ENCODE peak calls at places on chromosomes 6 and 20, in nine cellular contexts. One of them, this sample, is unnamed.

GRCh38 chr20:43774754-43775153 is 48.0 kb upstream of the GTSF1L start:
- DNase-seq in tibial artery: no peak
- DNase-seq in BE2C: no peak
- DNase-seq in lower leg skin: peak; percentile 20
- DNase-seq in fibroblast of villous mesenchyme: no peak
- DNase-seq in lung: no peak
- DNase-seq in fibroblast of mammary gland: no peak
- DNase-seq in hepatocyte: no peak
- DNase-seq in CD8-positive, alpha-beta T cell: no peak
- DNase-seq in this sample: no peak

GRCh38 chr6:97069363-97069762 is 144.8 kb downstream of the KLHL32 start:
- DNase-seq in lung: no peak
- DNase-seq in lower leg skin: no peak
- DNase-seq in CD8-positive, alpha-beta T cell: no peak
- DNase-seq in hepatocyte: no peak
- DNase-seq in fibroblast of mammary gland: no peak
- DNase-seq in BE2C: no peak
- DNase-seq in fibroblast of villous mesenchyme: no peak
- DNase-seq in tibial artery: no peak
- DNase-seq in this sample: no peak

GRCh38 chr6:43972179-43972914 is 154.9 kb downstream of the MRPL14 start:
- DNase-seq in fibroblast of villous mesenchyme: peak; percentile 30
- DNase-seq in lung: no peak
- DNase-seq in tibial artery: peak; percentile 76
- DNase-seq in BE2C: no peak
- DNase-seq in CD8-positive, alpha-beta T cell: no peak
- DNase-seq in fibroblast of mammary gland: peak; percentile 36
- DNase-seq in lower leg skin: peak; percentile 85
- DNase-seq in hepatocyte: no peak
- DNase-seq in this sample: peak; percentile 69

GRCh38 chr6:39521826-39522377 is 199.4 kb upstream of the KCNK16 start:
- DNase-seq in lung: no peak
- DNase-seq in hepatocyte: no peak
- DNase-seq in lower leg skin: no peak
- DNase-seq in fibroblast of villous mesenchyme: no peak
- DNase-seq in tibial artery: no peak
- DNase-seq in CD8-positive, alpha-beta T cell: no peak
- DNase-seq in BE2C: no peak
- DNase-seq in fibroblast of mammary gland: no peak
- DNase-seq in this sample: no peak

GRCh38 chr6:158149641-158150040 is 18.4 kb downstream of the SERAC1 start:
- DNase-seq in fibroblast of villous mesenchyme: peak; percentile 48
- DNase-seq in lower leg skin: no peak
- DNase-seq in lung: no peak
- DNase-seq in fibroblast of mammary gland: peak; percentile 86
- DNase-seq in tibial artery: no peak
- DNase-seq in CD8-positive, alpha-beta T cell: no peak
- DNase-seq in BE2C: no peak
- DNase-seq in hepatocyte: no peak
- DNase-seq in this sample: peak; percentile 91

GRCh38 chr20:43563429-43563828 is 4.6 kb downstream of the SGK2 start:
- DNase-seq in hepatocyte: no peak
- DNase-seq in fibroblast of mammary gland: peak; percentile 16
- DNase-seq in fibroblast of villous mesenchyme: peak; percentile 47
- DNase-seq in lower leg skin: no peak
- DNase-seq in CD8-positive, alpha-beta T cell: no peak
- DNase-seq in BE2C: no peak
- DNase-seq in tibial artery: no peak
- DNase-seq in lung: no peak
- DNase-seq in this sample: no peak

GRCh38 chr20:1619861-1620444 is at the start of gene SIRPB1:
- DNase-seq in lower leg skin: no peak
- DNase-seq in hepatocyte: peak; percentile 2
- DNase-seq in BE2C: no peak
- DNase-seq in fibroblast of villous mesenchyme: no peak
- DNase-seq in tibial artery: no peak
- DNase-seq in CD8-positive, alpha-beta T cell: no peak
- DNase-seq in fibroblast of mammary gland: no peak
- DNase-seq in lung: peak; percentile 32
- DNase-seq in this sample: no peak

GRCh38 chr20:64049060-64049886 is at the start of gene SOX18:
- DNase-seq in fibroblast of mammary gland: peak; percentile 19
- DNase-seq in hepatocyte: peak; percentile 69
- DNase-seq in BE2C: peak; percentile 71
- DNase-seq in CD8-positive, alpha-beta T cell: no peak
- DNase-seq in lower leg skin: no peak
- DNase-seq in lung: no peak
- DNase-seq in fibroblast of villous mesenchyme: peak; percentile 41
- DNase-seq in tibial artery: no peak
- DNase-seq in this sample: peak; percentile 53

GRCh38 chr6:41426888-41427641 is 91.7 kb downstream of the NCR2 start:
- DNase-seq in BE2C: no peak
- DNase-seq in CD8-positive, alpha-beta T cell: peak; percentile 33
- DNase-seq in lower leg skin: no peak
- DNase-seq in fibroblast of villous mesenchyme: no peak
- DNase-seq in tibial artery: no peak
- DNase-seq in lung: no peak
- DNase-seq in fibroblast of mammary gland: no peak
- DNase-seq in hepatocyte: no peak
- DNase-seq in this sample: no peak

GRCh38 chr6:41425511-41425910 is 90.1 kb downstream of the NCR2 start:
- DNase-seq in lung: no peak
- DNase-seq in lower leg skin: no peak
- DNase-seq in fibroblast of mammary gland: no peak
- DNase-seq in hepatocyte: no peak
- DNase-seq in tibial artery: no peak
- DNase-seq in CD8-positive, alpha-beta T cell: no peak
- DNase-seq in BE2C: no peak
- DNase-seq in fibroblast of villous mesenchyme: no peak
- DNase-seq in this sample: no peak

GRCh38 chr6:41427642-41428401 is 92.4 kb downstream of the NCR2 start:
- DNase-seq in lung: peak; percentile 54
- DNase-seq in fibroblast of mammary gland: no peak
- DNase-seq in CD8-positive, alpha-beta T cell: no peak
- DNase-seq in hepatocyte: peak; percentile 78
- DNase-seq in tibial artery: peak; percentile 75
- DNase-seq in BE2C: no peak
- DNase-seq in lower leg skin: no peak
- DNase-seq in fibroblast of villous mesenchyme: no peak
- DNase-seq in this sample: peak; percentile 25

GRCh38 chr6:41424370-41425058 is 89.1 kb downstream of the NCR2 start:
- DNase-seq in hepatocyte: peak; percentile 89
- DNase-seq in CD8-positive, alpha-beta T cell: peak; percentile 72
- DNase-seq in BE2C: peak; percentile 75
- DNase-seq in lower leg skin: peak; percentile 97
- DNase-seq in lung: peak; percentile 83
- DNase-seq in fibroblast of villous mesenchyme: peak; percentile 80
- DNase-seq in fibroblast of mammary gland: peak; percentile 74
- DNase-seq in tibial artery: peak; percentile 88
- DNase-seq in this sample: peak; percentile 71

GRCh38 chr6:41426438-41426851 is 91.0 kb downstream of the NCR2 start:
- DNase-seq in hepatocyte: peak; percentile 50
- DNase-seq in tibial artery: no peak
- DNase-seq in fibroblast of mammary gland: no peak
- DNase-seq in fibroblast of villous mesenchyme: peak; percentile 28
- DNase-seq in BE2C: no peak
- DNase-seq in lung: no peak
- DNase-seq in lower leg skin: no peak
- DNase-seq in CD8-positive, alpha-beta T cell: no peak
- DNase-seq in this sample: no peak
- H3K4me3 ChIP-seq in hepatocyte: no peak overlapping the region
- H3K4me3 ChIP-seq in tibial artery: no peak overlapping the region
- H3K4me3 ChIP-seq in fibroblast of mammary gland: no peak overlapping the region
- H3K4me3 ChIP-seq in fibroblast of villous mesenchyme: no peak overlapping the region
- H3K4me3 ChIP-seq in BE2C: no peak overlapping the region
- H3K4me3 ChIP-seq in lung: no peak overlapping the region
- H3K4me3 ChIP-seq in lower leg skin: no peak overlapping the region
- H3K4me3 ChIP-seq in CD8-positive, alpha-beta T cell: no peak overlapping the region
- H3K4me3 ChIP-seq in this sample: no peak overlapping the region

GRCh38 chr6:47159763-47160162 is 117.6 kb upstream of the ADGRF1 start:
- DNase-seq in tibial artery: no peak
- DNase-seq in lower leg skin: no peak
- DNase-seq in hepatocyte: no peak
- DNase-seq in fibroblast of mammary gland: no peak
- DNase-seq in fibroblast of villous mesenchyme: no peak
- DNase-seq in CD8-positive, alpha-beta T cell: no peak
- DNase-seq in BE2C: no peak
- DNase-seq in lung: no peak
- DNase-seq in this sample: no peak
- TF ChIP-seq CTCF in tibial artery: no peak
- TF ChIP-seq CTCF in lower leg skin: no peak
- TF ChIP-seq CTCF in hepatocyte: no peak
- TF ChIP-seq CTCF in fibroblast of mammary gland: no peak
- TF ChIP-seq CTCF in fibroblast of villous mesenchyme: no peak
- TF ChIP-seq CTCF in CD8-positive, alpha-beta T cell: no peak
- TF ChIP-seq CTCF in BE2C: no peak
- TF ChIP-seq CTCF in lung: no peak
- TF ChIP-seq CTCF in this sample: no peak

GRCh38 chr20:61658563-61658962 is 406.5 kb downstream of the CDH4 start:
- DNase-seq in BE2C: no peak
- DNase-seq in hepatocyte: no peak
- DNase-seq in lung: no peak
- DNase-seq in fibroblast of mammary gland: no peak
- DNase-seq in CD8-positive, alpha-beta T cell: no peak
- DNase-seq in lower leg skin: no peak
- DNase-seq in tibial artery: no peak
- DNase-seq in fibroblast of villous mesenchyme: no peak
- DNase-seq in this sample: no peak
- H3K4me3 ChIP-seq in BE2C: no peak overlapping the region
- H3K4me3 ChIP-seq in hepatocyte: no peak overlapping the region
- H3K4me3 ChIP-seq in lung: no peak overlapping the region
- H3K4me3 ChIP-seq in fibroblast of mammary gland: no peak overlapping the region
- H3K4me3 ChIP-seq in CD8-positive, alpha-beta T cell: no peak overlapping the region
- H3K4me3 ChIP-seq in lower leg skin: no peak overlapping the region
- H3K4me3 ChIP-seq in tibial artery: no peak overlapping the region
- H3K4me3 ChIP-seq in fibroblast of villous mesenchyme: no peak overlapping the region
- H3K4me3 ChIP-seq in this sample: no peak overlapping the region

DNA sequence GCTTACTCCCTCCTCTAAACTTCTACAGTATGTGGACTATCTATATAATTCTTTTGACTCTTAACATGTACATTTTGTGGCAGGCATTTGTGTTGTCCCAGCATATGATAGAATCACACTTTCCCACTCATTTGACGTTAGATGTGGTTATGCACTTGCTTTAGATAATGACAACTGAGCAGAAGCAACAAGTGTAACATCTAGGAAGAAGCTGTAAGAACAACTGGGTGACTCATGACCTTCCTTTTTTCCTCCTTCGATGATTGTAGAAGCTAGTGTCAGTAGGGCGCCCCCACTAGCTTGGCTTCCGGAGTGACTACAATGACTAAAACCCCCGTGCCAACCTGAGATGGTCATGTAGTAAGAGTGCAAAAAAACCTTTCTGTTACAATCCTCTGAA is 74.6 kb upstream of the CEP85L start:
- DNase-seq in lung: no peak
- DNase-seq in fibroblast of villous mesenchyme: no peak
- DNase-seq in BE2C: no peak
- DNase-seq in hepatocyte: no peak
- DNase-seq in lower leg skin: no peak
- DNase-seq in tibial artery: no peak
- DNase-seq in fibroblast of mammary gland: no peak
- DNase-seq in CD8-positive, alpha-beta T cell: peak; percentile 88
- DNase-seq in this sample: no peak
- TF ChIP-seq CTCF in lung: no peak
- TF ChIP-seq CTCF in fibroblast of villous mesenchyme: no peak
- TF ChIP-seq CTCF in BE2C: no peak
- TF ChIP-seq CTCF in hepatocyte: no peak
- TF ChIP-seq CTCF in lower leg skin: no peak
- TF ChIP-seq CTCF in tibial artery: no peak
- TF ChIP-seq CTCF in fibroblast of mammary gland: no peak
- TF ChIP-seq CTCF in CD8-positive, alpha-beta T cell: peak; percentile 33
- TF ChIP-seq CTCF in this sample: no peak

GRCh38 chr6:12956991-12957320 is 240.4 kb downstream of the PHACTR1 start:
- DNase-seq in tibial artery: no peak
- DNase-seq in fibroblast of villous mesenchyme: no peak
- DNase-seq in lower leg skin: no peak
- DNase-seq in hepatocyte: no peak
- DNase-seq in CD8-positive, alpha-beta T cell: no peak
- DNase-seq in lung: no peak
- DNase-seq in fibroblast of mammary gland: no peak
- DNase-seq in BE2C: no peak
- DNase-seq in this sample: no peak

GRCh38 chr6:12955996-12956395 is 239.4 kb downstream of the PHACTR1 start:
- DNase-seq in fibroblast of mammary gland: no peak
- DNase-seq in CD8-positive, alpha-beta T cell: no peak
- DNase-seq in fibroblast of villous mesenchyme: no peak
- DNase-seq in lung: no peak
- DNase-seq in BE2C: no peak
- DNase-seq in tibial artery: no peak
- DNase-seq in lower leg skin: no peak
- DNase-seq in hepatocyte: no peak
- DNase-seq in this sample: no peak

GRCh38 chr6:12961761-12962160 is 245.2 kb downstream of the PHACTR1 start:
- DNase-seq in lower leg skin: no peak
- DNase-seq in hepatocyte: no peak
- DNase-seq in lung: no peak
- DNase-seq in BE2C: no peak
- DNase-seq in fibroblast of mammary gland: no peak
- DNase-seq in CD8-positive, alpha-beta T cell: no peak
- DNase-seq in tibial artery: no peak
- DNase-seq in fibroblast of villous mesenchyme: no peak
- DNase-seq in this sample: no peak

GRCh38 chr6:12957321-12958051 is 240.9 kb downstream of the PHACTR1 start:
- DNase-seq in BE2C: no peak
- DNase-seq in lung: peak; percentile 85
- DNase-seq in hepatocyte: peak; percentile 69
- DNase-seq in lower leg skin: peak; percentile 88
- DNase-seq in fibroblast of villous mesenchyme: peak; percentile 55
- DNase-seq in CD8-positive, alpha-beta T cell: no peak
- DNase-seq in tibial artery: peak; percentile 90
- DNase-seq in fibroblast of mammary gland: peak; percentile 69
- DNase-seq in this sample: peak; percentile 47

GRCh38 chr6:12958052-12958706 is 241.6 kb downstream of the PHACTR1 start:
- DNase-seq in hepatocyte: peak; percentile 6
- DNase-seq in fibroblast of villous mesenchyme: no peak
- DNase-seq in fibroblast of mammary gland: no peak
- DNase-seq in lung: no peak
- DNase-seq in lower leg skin: no peak
- DNase-seq in BE2C: no peak
- DNase-seq in tibial artery: no peak
- DNase-seq in CD8-positive, alpha-beta T cell: no peak
- DNase-seq in this sample: no peak
- H3K4me3 ChIP-seq in hepatocyte: peak overlapping the region; percentile 59
- H3K4me3 ChIP-seq in fibroblast of villous mesenchyme: peak overlapping the region; percentile 70
- H3K4me3 ChIP-seq in fibroblast of mammary gland: peak overlapping the region; percentile 71
- H3K4me3 ChIP-seq in lung: peak overlapping the region; percentile 68
- H3K4me3 ChIP-seq in lower leg skin: peak overlapping the region; percentile 31
- H3K4me3 ChIP-seq in BE2C: peak overlapping the region; percentile 52
- H3K4me3 ChIP-seq in tibial artery: peak overlapping the region; percentile 64
- H3K4me3 ChIP-seq in CD8-positive, alpha-beta T cell: peak overlapping the region; percentile 55
- H3K4me3 ChIP-seq in this sample: no peak overlapping the region

This sample was measured in epithelial cell of esophagus.